ENCODE peak calls at places on chromosomes 6 and 20, in four cellular contexts. One of them, this sample, is unnamed.

GRCh38 chr6:30097902-30098606 is 14.8 kb downstream of the TRIM31 start:
- DNase-seq in A549: no peak
- DNase-seq in K562: no peak
- DNase-seq in HepG2: no peak
- DNase-seq in this sample: no peak

GRCh38 chr6:24721461-24722215 is 2.7 kb upstream of the C6orf62 start:
- DNase-seq in K562: no peak
- DNase-seq in HepG2: no peak
- DNase-seq in A549: peak; percentile 61
- DNase-seq in this sample: no peak

GRCh38 chr20:52864895-52865590 is 107.1 kb upstream of the TSHZ2 start:
- DNase-seq in A549: no peak
- DNase-seq in K562: no peak
- DNase-seq in HepG2: no peak
- DNase-seq in this sample: no peak

GRCh38 chr6:135938588-135939215 is 87.2 kb downstream of the PDE7B start:
- DNase-seq in K562: no peak
- DNase-seq in A549: no peak
- DNase-seq in HepG2: peak; percentile 8
- DNase-seq in this sample: no peak

GRCh38 chr6:25360611-25361010 is 81.4 kb downstream of the CARMIL1 start:
- DNase-seq in A549: no peak
- DNase-seq in K562: no peak
- DNase-seq in HepG2: no peak
- DNase-seq in this sample: no peak

GRCh38 chr20:31543966-31544598 is 29.8 kb downstream of the HM13 start:
- DNase-seq in HepG2: no peak
- DNase-seq in A549: no peak
- DNase-seq in K562: no peak
- DNase-seq in this sample: no peak

GRCh38 chr6:109187399-109188114 is 92.2 kb downstream of the CEP57L1 start:
- DNase-seq in A549: peak; percentile 7
- DNase-seq in HepG2: peak; percentile 25
- DNase-seq in K562: peak; percentile 66
- DNase-seq in this sample: peak; percentile 70

GRCh38 chr6:149961728-149962425 is 1.9 kb upstream of the ULBP1 start:
- DNase-seq in K562: no peak
- DNase-seq in HepG2: no peak
- DNase-seq in A549: peak; percentile 36
- DNase-seq in this sample: peak; percentile 64

GRCh38 chr6:12851123-12851695 is 134.6 kb downstream of the PHACTR1 start:
- DNase-seq in A549: no peak
- DNase-seq in HepG2: no peak
- DNase-seq in K562: no peak
- DNase-seq in this sample: no peak

GRCh38 chr20:35561671-35562070 is 19.8 kb downstream of the ERGIC3 start:
- DNase-seq in A549: no peak
- DNase-seq in HepG2: no peak
- DNase-seq in K562: no peak
- DNase-seq in this sample: peak; percentile 38

GRCh38 chr6:30743099-30744053 is 889 bp upstream of the FLOT1 start:
- DNase-seq in HepG2: no peak
- DNase-seq in A549: no peak
- DNase-seq in K562: peak; percentile 65
- DNase-seq in this sample: no peak

GRCh38 chr6:19209202-19209601 is 628.0 kb upstream of the ID4 start:
- DNase-seq in A549: no peak
- DNase-seq in HepG2: no peak
- DNase-seq in K562: no peak
- DNase-seq in this sample: no peak

GRCh38 chr6:151992091-151992490 is 184.6 kb downstream of the ESR1 start:
- DNase-seq in HepG2: no peak
- DNase-seq in K562: no peak
- DNase-seq in A549: no peak
- DNase-seq in this sample: no peak

GRCh38 chr6:35048631-35049083 is 92.5 kb downstream of the TCP11 start:
- DNase-seq in K562: no peak
- DNase-seq in A549: no peak
- DNase-seq in HepG2: no peak
- DNase-seq in this sample: peak; percentile 42

GRCh38 chr6:154292855-154293519 is 63.6 kb downstream of the IPCEF1 start:
- DNase-seq in K562: no peak
- DNase-seq in HepG2: no peak
- DNase-seq in A549: peak; percentile 8
- DNase-seq in this sample: no peak

GRCh38 chr20:57608516-57608915 is 11.7 kb downstream of the ZBP1 start:
- DNase-seq in A549: no peak
- DNase-seq in HepG2: no peak
- DNase-seq in K562: no peak
- DNase-seq in this sample: peak; percentile 8

GRCh38 chr6:109240370-109241084 is 141.7 kb downstream of the CD164 start:
- DNase-seq in HepG2: no peak
- DNase-seq in K562: no peak
- DNase-seq in A549: no peak
- DNase-seq in this sample: no peak

GRCh38 chr20:23340524-23340923 is 10.1 kb upstream of the NXT1 start:
- DNase-seq in HepG2: peak; percentile 77
- DNase-seq in K562: peak; percentile 26
- DNase-seq in A549: peak; percentile 83
- DNase-seq in this sample: peak; percentile 74

GRCh38 chr20:49982346-49983122 is at the start of gene SNAI1:
- DNase-seq in HepG2: peak; percentile 86
- DNase-seq in A549: peak; percentile 97
- DNase-seq in K562: peak; percentile 94
- DNase-seq in this sample: peak; percentile 83

GRCh38 chr20:55417797-55418196 is 587.5 kb downstream of the CBLN4 start:
- DNase-seq in K562: no peak
- DNase-seq in HepG2: no peak
- DNase-seq in A549: no peak
- DNase-seq in this sample: no peak

GRCh38 chr20:62591591-62591990 is 50.7 kb upstream of the SLCO4A1 start:
- DNase-seq in A549: no peak
- DNase-seq in HepG2: no peak
- DNase-seq in K562: no peak
- DNase-seq in this sample: no peak

GRCh38 chr6:5398530-5398929 is 137.2 kb downstream of the FARS2 start:
- DNase-seq in A549: peak; percentile 2
- DNase-seq in HepG2: peak; percentile 35
- DNase-seq in K562: peak; percentile 32
- DNase-seq in this sample: no peak

GRCh38 chr6:100726741-100727140 is 154.4 kb downstream of the ASCC3 start:
- DNase-seq in A549: no peak
- DNase-seq in K562: no peak
- DNase-seq in HepG2: no peak
- DNase-seq in this sample: no peak

GRCh38 chr6:24760210-24760609 is 14.5 kb upstream of the GMNN start:
- DNase-seq in K562: no peak
- DNase-seq in A549: no peak
- DNase-seq in HepG2: no peak
- DNase-seq in this sample: no peak

GRCh38 chr20:62068997-62069396 is 3.3 kb upstream of the TAF4 start:
- DNase-seq in K562: no peak
- DNase-seq in HepG2: no peak
- DNase-seq in A549: no peak
- DNase-seq in this sample: no peak

GRCh38 chr20:4082406-4083102 is 67.2 kb upstream of the RNF24 start:
- DNase-seq in K562: peak; percentile 73
- DNase-seq in A549: no peak
- DNase-seq in HepG2: peak; percentile 89
- DNase-seq in this sample: peak; percentile 57

DNA sequence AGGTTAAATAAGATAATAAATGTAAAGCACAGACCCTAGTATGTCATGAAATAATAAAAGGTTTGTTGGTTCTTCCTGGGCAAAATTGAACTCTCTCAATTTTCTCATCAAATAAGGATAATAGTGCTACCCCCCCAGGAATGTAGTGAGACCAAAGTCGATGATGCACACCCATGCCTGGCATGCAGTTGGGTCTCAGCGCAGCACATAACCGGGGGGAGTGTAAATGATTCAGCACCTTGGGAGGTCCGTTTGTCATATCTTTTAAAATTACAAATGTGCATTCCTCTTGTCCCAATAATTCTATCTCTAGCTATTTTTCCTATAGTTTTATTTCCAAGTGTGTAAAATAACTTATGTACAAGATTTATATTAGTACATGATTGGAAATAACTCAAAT is 31.3 kb upstream of the CCDC167 start:
- DNase-seq in K562: no peak
- DNase-seq in HepG2: no peak
- DNase-seq in A549: no peak
- DNase-seq in this sample: no peak
- TF ChIP-seq NR3C1 in K562: no peak
- TF ChIP-seq NR3C1 in HepG2: no peak
- TF ChIP-seq NR3C1 in A549: no peak
- TF ChIP-seq NR3C1 in this sample: no peak

GRCh38 chr6:121897337-121897760 is 461.9 kb downstream of the GJA1 start:
- DNase-seq in A549: no peak
- DNase-seq in HepG2: no peak
- DNase-seq in K562: no peak
- DNase-seq in this sample: no peak
- TF ChIP-seq NR3C1 in A549: no peak
- TF ChIP-seq NR3C1 in HepG2: no peak
- TF ChIP-seq NR3C1 in K562: no peak
- TF ChIP-seq NR3C1 in this sample: no peak

GRCh38 chr6:166202321-166202733 is 34.7 kb upstream of the TBXT start:
- DNase-seq in K562: peak; percentile 4
- DNase-seq in A549: no peak
- DNase-seq in HepG2: no peak
- DNase-seq in this sample: no peak
- TF ChIP-seq NR3C1 in K562: no peak
- TF ChIP-seq NR3C1 in A549: no peak
- TF ChIP-seq NR3C1 in HepG2: no peak
- TF ChIP-seq NR3C1 in this sample: no peak

DNA sequence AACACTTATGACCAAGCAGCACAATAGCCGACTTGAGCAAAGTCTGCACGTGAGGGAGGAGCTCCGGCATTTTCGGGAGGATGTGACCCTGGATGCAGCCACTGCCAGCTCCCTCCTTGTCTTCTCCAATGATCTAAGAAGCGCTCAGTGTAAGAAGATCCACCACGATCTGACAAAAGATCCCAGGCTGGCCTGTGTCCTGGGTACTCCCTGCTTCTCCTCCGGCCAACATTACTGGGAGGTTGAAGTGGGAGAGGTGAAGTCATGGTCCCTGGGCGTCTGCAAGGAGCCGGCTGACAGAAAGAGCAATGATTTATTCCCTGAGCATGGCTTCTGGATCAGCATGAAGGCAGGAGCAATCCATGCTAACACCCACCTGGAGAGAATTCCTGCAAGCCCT is 2.8 kb downstream of the RFPL4B start:
- DNase-seq in HepG2: no peak
- DNase-seq in K562: no peak
- DNase-seq in A549: no peak
- DNase-seq in this sample: no peak
- TF ChIP-seq NR3C1 in HepG2: no peak
- TF ChIP-seq NR3C1 in K562: no peak
- TF ChIP-seq NR3C1 in A549: no peak
- TF ChIP-seq NR3C1 in this sample: no peak

GRCh38 chr6:98947411-98948292 is at the start of gene FBXL4:
- DNase-seq in HepG2: peak; percentile 87
- DNase-seq in K562: peak; percentile 95
- DNase-seq in A549: peak; percentile 66
- DNase-seq in this sample: peak; percentile 89
- TF ChIP-seq NR3C1 in HepG2: no peak
- TF ChIP-seq NR3C1 in K562: no peak
- TF ChIP-seq NR3C1 in A549: no peak
- TF ChIP-seq NR3C1 in this sample: no peak

GRCh38 chr20:59214619-59215547 is 51.3 kb downstream of the ZNF831 start:
- DNase-seq in K562: no peak
- DNase-seq in A549: no peak
- DNase-seq in HepG2: no peak
- DNase-seq in this sample: no peak
- TF ChIP-seq NR3C1 in K562: no peak
- TF ChIP-seq NR3C1 in A549: no peak
- TF ChIP-seq NR3C1 in HepG2: no peak
- TF ChIP-seq NR3C1 in this sample: no peak

GRCh38 chr6:11367638-11368199 is 135.3 kb upstream of the NEDD9 start:
- DNase-seq in HepG2: peak; percentile 100
- DNase-seq in A549: peak; percentile 55
- DNase-seq in K562: no peak
- DNase-seq in this sample: no peak

GRCh38 chr6:11368760-11369159 is 136.3 kb upstream of the NEDD9 start:
- DNase-seq in K562: no peak
- DNase-seq in HepG2: no peak
- DNase-seq in A549: no peak
- DNase-seq in this sample: no peak

GRCh38 chr6:11373208-11373607 is 140.7 kb upstream of the NEDD9 start:
- DNase-seq in A549: no peak
- DNase-seq in K562: no peak
- DNase-seq in HepG2: no peak
- DNase-seq in this sample: no peak

GRCh38 chr6:11368264-11368663 is 135.8 kb upstream of the NEDD9 start:
- DNase-seq in A549: no peak
- DNase-seq in HepG2: peak; percentile 24
- DNase-seq in K562: no peak
- DNase-seq in this sample: no peak

GRCh38 chr6:11370191-11371018 is 137.9 kb upstream of the NEDD9 start:
- DNase-seq in K562: no peak
- DNase-seq in HepG2: no peak
- DNase-seq in A549: no peak
- DNase-seq in this sample: no peak
- TF ChIP-seq NR3C1 in K562: no peak
- TF ChIP-seq NR3C1 in HepG2: no peak
- TF ChIP-seq NR3C1 in A549: no peak
- TF ChIP-seq NR3C1 in this sample: no peak

GRCh38 chr6:132045877-132046276 is 94.7 kb upstream of the CCN2 start:
- DNase-seq in K562: no peak
- DNase-seq in A549: no peak
- DNase-seq in HepG2: no peak
- DNase-seq in this sample: no peak

GRCh38 chr6:132043148-132043547 is 92.0 kb upstream of the CCN2 start:
- DNase-seq in K562: no peak
- DNase-seq in HepG2: no peak
- DNase-seq in A549: no peak
- DNase-seq in this sample: no peak

DNA sequence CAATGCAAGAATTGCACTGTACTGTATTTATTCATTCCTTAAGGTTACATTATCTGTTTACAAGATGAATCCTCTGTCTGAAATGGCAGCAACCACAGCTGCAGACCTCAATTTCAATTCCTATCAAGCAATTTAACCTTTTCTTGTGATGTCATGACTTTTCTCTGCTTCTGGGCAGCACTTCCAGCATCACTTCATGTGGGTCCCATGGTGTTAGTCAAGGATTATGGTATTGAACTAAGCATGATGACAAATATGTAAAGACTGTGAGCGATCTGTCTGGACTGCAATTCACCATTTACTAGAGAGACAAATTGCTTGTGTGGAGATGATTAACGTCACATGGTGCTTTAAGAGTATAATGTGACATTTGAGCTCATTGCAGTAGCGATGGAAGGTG is 90.5 kb upstream of the CCN2 start:
- DNase-seq in HepG2: no peak
- DNase-seq in A549: no peak
- DNase-seq in K562: no peak
- DNase-seq in this sample: no peak
- TF ChIP-seq NR3C1 in HepG2: no peak
- TF ChIP-seq NR3C1 in A549: no peak
- TF ChIP-seq NR3C1 in K562: no peak
- TF ChIP-seq NR3C1 in this sample: no peak

This sample was measured in WTC11.